ENCODE peak calls at places on chromosomes 6 and 20, in ten cellular contexts. F is GM03348; N is GM12891; G is GM18507; J is stimulated activated naive B cell treated with anti-CD40 and anti-IgM and Interleukin-4, amounts not matched to agents 10 μg/mL and 1 μg/mL and 100 μg/mL, for 72 hours; C is M059J; Q is occipital lobe; M is NCI-H460; L is thoracic aorta; E is Calu3. B is an unnamed sample.

GRCh38 chr6:53043626-53044025 is 21.6 kb upstream of the FBXO9 start:
- DNase-seq in F (peak; percentile 77), N (no peak), E (no peak), C (peak; percentile 84), J (no peak), M (no peak), G (no peak), Q (no peak), L (no peak), B (no peak)

GRCh38 chr6:76166874-76167273 is 94.4 kb upstream of the IMPG1 start:
- DNase-seq in L (no peak), Q (no peak), G (no peak), M (no peak), F (no peak), N (no peak), J (no peak), C (no peak), E (no peak), B (no peak)

GRCh38 chr6:149449054-149449453 is 35.8 kb downstream of the ZC3H12D start:
- DNase-seq in J (no peak), E (no peak), F (no peak), M (no peak), N (no peak), G (no peak), Q (no peak), C (no peak), L (no peak), B (no peak)

GRCh38 chr20:32510120-32510600 is 75.0 kb downstream of the NOL4L start:
- DNase-seq in M (no peak), F (no peak), Q (no peak), E (no peak), N (no peak), L (no peak), C (no peak), J (no peak), G (no peak), B (no peak)

GRCh38 chr6:148293181-148293995 is 49.2 kb upstream of the SASH1 start:
- DNase-seq in Q (peak; percentile 58), F (no peak), J (no peak), L (no peak), G (no peak), E (no peak), M (no peak), C (no peak), N (no peak), B (peak; percentile 39)

GRCh38 chr20:38125157-38126056 is 39.7 kb downstream of the TGM2 start:
- DNase-seq in J (no peak), C (peak; percentile 72), G (no peak), N (no peak), F (no peak), L (peak; percentile 86), Q (no peak), M (no peak), E (peak; percentile 91), B (peak; percentile 74)

GRCh38 chr6:34200340-34200971 is 36.2 kb upstream of the HMGA1 start:
- DNase-seq in G (no peak), F (no peak), E (no peak), J (no peak), N (no peak), M (no peak), Q (no peak), L (no peak), C (peak; percentile 25), B (no peak)

GRCh38 chr6:16524380-16524707 is 236.9 kb downstream of the ATXN1 start:
- DNase-seq in L (no peak), F (peak; percentile 17), N (no peak), Q (no peak), M (no peak), C (peak; percentile 83), G (no peak), E (no peak), J (no peak), B (no peak)

GRCh38 chr6:127201321-127201720 is 65.3 kb upstream of the RNF146 start:
- DNase-seq in L (no peak), J (no peak), E (peak; percentile 10), M (no peak), Q (no peak), G (no peak), N (no peak), C (peak; percentile 62), F (peak; percentile 67), B (no peak)

GRCh38 chr6:140846518-140847277 is 1286.0 kb upstream of the GJE1 start:
- DNase-seq in M (no peak), F (peak; percentile 25), G (no peak), N (no peak), J (no peak), C (peak; percentile 75), L (no peak), E (no peak), Q (no peak), B (no peak)

GRCh38 chr6:125906158-125906998 is 50.2 kb upstream of the HINT3 start:
- DNase-seq in Q (no peak), N (no peak), M (no peak), C (peak; percentile 42), E (peak; percentile 58), F (peak; percentile 36), J (peak; percentile 8), L (no peak), G (no peak), B (no peak)

GRCh38 chr20:19644085-19644484 is 114.0 kb upstream of the RIN2 start:
- DNase-seq in N (no peak), F (no peak), M (no peak), E (no peak), G (no peak), J (no peak), Q (no peak), C (peak; percentile 38), L (no peak), B (no peak)

GRCh38 chr6:149024361-149024760 is 277.5 kb downstream of the UST start:
- DNase-seq in Q (no peak), C (peak; percentile 50), E (no peak), M (no peak), L (no peak), J (no peak), N (no peak), G (no peak), F (no peak), B (no peak)

GRCh38 chr6:20292905-20293304 is 80.6 kb upstream of the MBOAT1 start:
- DNase-seq in L (no peak), E (no peak), J (no peak), M (no peak), G (no peak), Q (no peak), N (no peak), C (no peak), F (no peak), B (no peak)

GRCh38 chr6:33800248-33800647 is 3.6 kb downstream of the MLN start:
- DNase-seq in F (no peak), Q (no peak), C (no peak), M (no peak), G (no peak), N (no peak), E (no peak), J (no peak), L (no peak), B (no peak)

GRCh38 chr6:147201885-147202515 is 2.2 kb upstream of the STXBP5 start:
- DNase-seq in N (no peak), C (peak; percentile 79), L (no peak), E (peak; percentile 8), F (peak; percentile 44), Q (peak; percentile 11), G (no peak), J (no peak), M (no peak), B (peak; percentile 27)

GRCh38 chr6:54970337-54970736 is 123.8 kb downstream of the FAM83B start:
- DNase-seq in G (no peak), Q (no peak), L (no peak), F (no peak), N (no peak), E (no peak), M (no peak), C (peak; percentile 15), J (no peak), B (no peak)

GRCh38 chr6:27687154-27688013 is 214.5 kb upstream of the ZNF184 start:
- DNase-seq in M (peak; percentile 84), G (peak; percentile 68), J (peak; percentile 76), N (peak; percentile 61), E (peak; percentile 92), C (peak; percentile 91), Q (peak; percentile 63), L (no peak), F (peak; percentile 86), B (peak; percentile 64)

GRCh38 chr6:4274382-4275082 is 139.2 kb upstream of the ECI2 start:
- DNase-seq in M (no peak), C (peak; percentile 69), N (no peak), Q (no peak), J (no peak), L (no peak), G (no peak), E (no peak), F (no peak), B (no peak)

GRCh38 chr20:34115232-34115631 is 3.2 kb upstream of the EIF2S2 start:
- DNase-seq in J (no peak), N (no peak), E (no peak), F (no peak), L (no peak), Q (no peak), M (no peak), C (no peak), G (no peak), B (no peak)

GRCh38 chr6:125340946-125341345 is 39.2 kb upstream of the HDDC2 start:
- DNase-seq in L (no peak), M (no peak), F (no peak), E (no peak), N (no peak), G (no peak), Q (no peak), J (no peak), C (no peak), B (no peak)

GRCh38 chr6:158047120-158047518 is 65.5 kb downstream of the SYNJ2 start:
- DNase-seq in L (no peak), J (no peak), G (no peak), E (no peak), Q (peak; percentile 40), C (peak; percentile 71), M (no peak), N (no peak), F (peak; percentile 60), B (peak; percentile 37)

GRCh38 chr20:38473353-38473795 is 731 bp downstream of the RALGAPB start:
- DNase-seq in Q (no peak), G (no peak), L (no peak), M (no peak), N (no peak), C (peak; percentile 66), J (no peak), E (no peak), F (no peak), B (no peak)

GRCh38 chr20:63835031-63835858 is 4.2 kb upstream of the ZBTB46 start:
- DNase-seq in C (peak; percentile 100), F (peak; percentile 96), L (peak; percentile 76), M (peak; percentile 55), E (peak; percentile 98), N (peak; percentile 74), J (no peak), G (no peak), Q (peak; percentile 51), B (peak; percentile 91)

GRCh38 chr6:87308970-87309369 is 13.4 kb upstream of the SMIM8 start:
- DNase-seq in N (no peak), C (peak; percentile 7), F (no peak), Q (peak; percentile 27), M (no peak), J (no peak), E (no peak), L (no peak), G (no peak), B (no peak)

GRCh38 chr20:17436664-17437063 is 94.5 kb downstream of the BFSP1 start:
- DNase-seq in L (no peak), F (no peak), Q (no peak), M (no peak), E (no peak), J (no peak), N (no peak), G (no peak), C (no peak), B (no peak)

GRCh38 chr20:58014628-58015315 is 213.7 kb downstream of the ANKRD60 start:
- DNase-seq in M (no peak), G (no peak), N (no peak), L (no peak), Q (no peak), F (no peak), E (peak; percentile 77), C (peak; percentile 94), J (no peak), B (no peak)

GRCh38 chr6:78552435-78552834 is 314.9 kb upstream of the IRAK1BP1 start:
- DNase-seq in L (no peak), G (no peak), J (no peak), Q (no peak), F (no peak), N (no peak), E (no peak), M (no peak), C (no peak), B (no peak)